ENCODE peak calls at places on chromosomes 13 and 19, in four cellular contexts. One of them, this sample, is unnamed.
A peak's percentile ranks its signal among the peaks of the same experiment; 100 is the strongest.

GRCh38 chr19:15241259-15241658 is 9.0 kb upstream of the EPHX3 start:
- DNase-seq in AG09319: no peak
- DNase-seq in T-cell: no peak
- DNase-seq in nucleus accumbens: no peak
- DNase-seq in this sample: no peak

GRCh38 chr19:55146648-55147218 is 2.3 kb downstream of the TNNT1 start:
- DNase-seq in T-cell: no peak
- DNase-seq in AG09319: no peak
- DNase-seq in nucleus accumbens: no peak
- DNase-seq in this sample: no peak

GRCh38 chr19:49450405-49450804 is 1.2 kb downstream of the PIH1D1 start:
- DNase-seq in AG09319: no peak
- DNase-seq in T-cell: no peak
- DNase-seq in nucleus accumbens: no peak
- DNase-seq in this sample: no peak

GRCh38 chr13:59690857-59691500 is 472.7 kb downstream of the DIAPH3 start:
- DNase-seq in AG09319: no peak
- DNase-seq in nucleus accumbens: no peak
- DNase-seq in T-cell: no peak
- DNase-seq in this sample: no peak

GRCh38 chr13:99150575-99151370 is 49.9 kb upstream of the UBAC2 start:
- DNase-seq in AG09319: peak; percentile 44
- DNase-seq in T-cell: no peak
- DNase-seq in nucleus accumbens: no peak
- DNase-seq in this sample: no peak

GRCh38 chr13:43019811-43020210 is 3.6 kb upstream of the DNAJC15 start:
- DNase-seq in AG09319: no peak
- DNase-seq in nucleus accumbens: no peak
- DNase-seq in T-cell: no peak
- DNase-seq in this sample: no peak

GRCh38 chr13:45482571-45483173 is 17.9 kb downstream of the COG3 start:
- DNase-seq in T-cell: no peak
- DNase-seq in AG09319: no peak
- DNase-seq in nucleus accumbens: no peak
- DNase-seq in this sample: no peak

GRCh38 chr19:33562636-33563035 is 41.0 kb upstream of the PEPD start:
- DNase-seq in nucleus accumbens: no peak
- DNase-seq in AG09319: no peak
- DNase-seq in T-cell: no peak
- DNase-seq in this sample: no peak

GRCh38 chr19:39390460-39390758 is 497 bp downstream of the PAF1 start:
- DNase-seq in T-cell: peak; percentile 83
- DNase-seq in nucleus accumbens: no peak
- DNase-seq in AG09319: no peak
- DNase-seq in this sample: no peak

GRCh38 chr13:95156208-95156607 is 145.0 kb downstream of the ABCC4 start:
- DNase-seq in AG09319: no peak
- DNase-seq in T-cell: no peak
- DNase-seq in nucleus accumbens: no peak
- DNase-seq in this sample: no peak

GRCh38 chr13:26785845-26786630 is 25.5 kb upstream of the GPR12 start:
- DNase-seq in nucleus accumbens: no peak
- DNase-seq in T-cell: peak; percentile 58
- DNase-seq in AG09319: no peak
- DNase-seq in this sample: no peak

GRCh38 chr13:98648676-98649075 is 71.8 kb upstream of the STK24 start:
- DNase-seq in AG09319: no peak
- DNase-seq in nucleus accumbens: no peak
- DNase-seq in T-cell: no peak
- DNase-seq in this sample: no peak

GRCh38 chr13:39105110-39105509 is 66.9 kb downstream of the NHLRC3 start:
- DNase-seq in nucleus accumbens: no peak
- DNase-seq in T-cell: no peak
- DNase-seq in AG09319: no peak
- DNase-seq in this sample: no peak

GRCh38 chr13:63367522-63368198 is 1952.0 kb upstream of the PCDH20 start:
- DNase-seq in nucleus accumbens: no peak
- DNase-seq in T-cell: no peak
- DNase-seq in AG09319: no peak
- DNase-seq in this sample: no peak

GRCh38 chr13:100773429-100773828 is 98.8 kb upstream of the TMTC4 start:
- DNase-seq in T-cell: no peak
- DNase-seq in AG09319: no peak
- DNase-seq in nucleus accumbens: no peak
- DNase-seq in this sample: no peak

GRCh38 chr13:102781591-102781990 is 8.0 kb upstream of the TEX30 start:
- DNase-seq in nucleus accumbens: no peak
- DNase-seq in T-cell: no peak
- DNase-seq in AG09319: no peak
- DNase-seq in this sample: no peak

GRCh38 chr13:64505511-64505910 is 2724.6 kb downstream of the PCDH9 start:
- DNase-seq in nucleus accumbens: no peak
- DNase-seq in AG09319: no peak
- DNase-seq in T-cell: no peak
- DNase-seq in this sample: no peak

GRCh38 chr19:41932259-41933130 is 4.2 kb upstream of the ERFL start:
- DNase-seq in T-cell: no peak
- DNase-seq in AG09319: no peak
- DNase-seq in nucleus accumbens: no peak
- DNase-seq in this sample: no peak

GRCh38 chr13:19020988-19021387 is 160.6 kb downstream of the TUBA3C start:
- DNase-seq in AG09319: no peak
- DNase-seq in nucleus accumbens: no peak
- DNase-seq in T-cell: no peak
- DNase-seq in this sample: no peak

GRCh38 chr13:19888799-19889198 is 25.4 kb upstream of the ZMYM5 start:
- DNase-seq in nucleus accumbens: no peak
- DNase-seq in T-cell: no peak
- DNase-seq in AG09319: no peak
- DNase-seq in this sample: no peak

GRCh38 chr13:99086869-99087129 is 108.9 kb upstream of the DOCK9 start:
- DNase-seq in AG09319: no peak
- DNase-seq in nucleus accumbens: peak; percentile 34
- DNase-seq in T-cell: peak; percentile 39
- DNase-seq in this sample: no peak

GRCh38 chr13:29801737-29802305 is 48.6 kb downstream of the UBL3 start:
- DNase-seq in AG09319: no peak
- DNase-seq in nucleus accumbens: no peak
- DNase-seq in T-cell: no peak
- DNase-seq in this sample: no peak